ENCODE peak calls at places on chromosomes 6 and 20, in five cellular contexts. J is head of caudate nucleus, F is fibroblast of the aortic adventitia, N is Right ventricle myocardium inferior, A is NCI-H1092 treated with DMSO at 0.1 percent for 48 hours. Z is an unnamed sample.

GRCh38 chr6:31352497-31353368 is 4.2 kb downstream of the HLA-B start:
- DNase-seq in J (no peak), F (no peak), N (no peak), A (no peak), Z (no peak)

GRCh38 chr6:18388252-18388651 is 1.1 kb downstream of the RNF144B start:
- DNase-seq in J (no peak), F (no peak), N (no peak), A (no peak), Z (no peak)

GRCh38 chr6:157528931-157529653 is 148.1 kb downstream of the ZDHHC14 start:
- DNase-seq in J (no peak), F (no peak), N (no peak), A (no peak), Z (peak)

GRCh38 chr20:45337367-45338120 is 10.7 kb downstream of the SDC4 start:
- DNase-seq in J (no peak), F (peak), N (no peak), A (no peak), Z (no peak)

GRCh38 chr20:40524071-40524470 is 165.0 kb downstream of the MAFB start:
- DNase-seq in J (no peak), F (peak), N (no peak), A (no peak), Z (no peak)

GRCh38 chr20:4926531-4927156 is 74.7 kb downstream of the SLC23A2 start:
- DNase-seq in J (no peak), F (no peak), N (no peak), A (no peak), Z (no peak)

GRCh38 chr6:84645563-84646266 is 118.7 kb downstream of the TBX18 start:
- DNase-seq in J (no peak), F (peak), N (no peak), A (no peak), Z (no peak)

GRCh38 chr6:153781306-153781705 is 257.7 kb upstream of the OPRM1 start:
- DNase-seq in J (no peak), F (no peak), N (no peak), A (no peak), Z (no peak)

GRCh38 chr6:157436200-157436943 is 55.4 kb downstream of the ZDHHC14 start:
- DNase-seq in J (no peak), F (peak), N (no peak), A (no peak), Z (no peak)

GRCh38 chr6:34592208-34592952 is 36.3 kb upstream of the SPDEF start:
- DNase-seq in J (no peak), F (no peak), N (no peak), A (no peak), Z (no peak)

GRCh38 chr6:55276745-55277627 is 50.3 kb upstream of the GFRAL start:
- DNase-seq in J (no peak), F (peak), N (peak), A (peak), Z (peak)

GRCh38 chr6:169792306-169793015 is 41.0 kb downstream of the ERMARD start:
- DNase-seq in J (no peak), F (no peak), N (no peak), A (no peak), Z (no peak)

GRCh38 chr20:61829526-61829925 is 236.2 kb downstream of the TAF4 start:
- DNase-seq in J (no peak), F (no peak), N (no peak), A (no peak), Z (no peak)

GRCh38 chr20:17808357-17808756 is 108.6 kb downstream of the BANF2 start:
- DNase-seq in J (no peak), F (peak), N (no peak), A (no peak), Z (no peak)

GRCh38 chr20:9218412-9219001 is 149.6 kb downstream of the PLCB4 start:
- DNase-seq in J (no peak), F (no peak), N (no peak), A (no peak), Z (peak)

GRCh38 chr6:5705256-5705655 is 301.5 kb downstream of the NRN1 start:
- DNase-seq in J (no peak), F (no peak), N (no peak), A (no peak), Z (no peak)

GRCh38 chr6:33755070-33755869 is 8.6 kb upstream of the IP6K3 start:
- DNase-seq in J (no peak), F (no peak), N (no peak), A (peak), Z (peak)

Z was measured in A673.